ENCODE peak calls at places on chromosomes 13 and 19, in four cellular contexts. F is GM23338, N is H9, O is neural progenitor cell. H is an unnamed sample.

GRCh38 chr13:72284791-72285190 is 417.8 kb upstream of the DACH1 start:
- DNase-seq in N (no peak), O (no peak), F (no peak), H (no peak)

GRCh38 chr13:24212674-24213073 is 52.2 kb downstream of the SPATA13 start:
- DNase-seq in O (no peak), N (no peak), F (peak; percentile 11), H (no peak)

GRCh38 chr19:48842744-48843162 is 6.5 kb upstream of the HSD17B14 start:
- DNase-seq in N (peak; percentile 71), O (peak; percentile 82), F (peak; percentile 93), H (peak; percentile 91)

GRCh38 chr13:51500687-51501086 is 47.9 kb upstream of the INTS6 start:
- DNase-seq in O (no peak), N (no peak), F (no peak), H (no peak)

GRCh38 chr13:106610511-106610910 is 42.6 kb upstream of the ARGLU1 start:
- DNase-seq in F (no peak), N (no peak), O (no peak), H (no peak)

GRCh38 chr19:30564551-30565011 is 192.4 kb downstream of the ZNF536 start:
- DNase-seq in O (no peak), N (peak; percentile 42), F (peak; percentile 55), H (no peak)

GRCh38 chr19:6373096-6373812 is 660 bp downstream of the ALKBH7 start:
- DNase-seq in N (peak; percentile 100), O (peak; percentile 99), F (peak; percentile 99), H (peak; percentile 99)

GRCh38 chr13:75694742-75695141 is 58.6 kb downstream of the LMO7 start:
- DNase-seq in F (no peak), O (no peak), N (no peak), H (no peak)

GRCh38 chr13:95865080-95865597 is 188.1 kb downstream of the UGGT2 start:
- DNase-seq in O (no peak), F (no peak), N (no peak), H (no peak)

GRCh38 chr19:38509027-38509426 is 75.5 kb downstream of the RYR1 start:
- DNase-seq in N (no peak), F (no peak), O (no peak), H (no peak)

GRCh38 chr19:17888260-17888659 is 16.5 kb downstream of the SLC5A5 start:
- DNase-seq in N (no peak), O (no peak), F (no peak), H (no peak)

GRCh38 chr13:83825676-83826075 is 56.6 kb downstream of the SLITRK1 start:
- DNase-seq in F (no peak), N (no peak), O (no peak), H (no peak)

GRCh38 chr13:72536668-72537399 is 190.6 kb downstream of the MZT1 start:
- DNase-seq in N (no peak), O (no peak), F (peak; percentile 16), H (no peak)

GRCh38 chr19:36449059-36449670 is 30.7 kb upstream of the ZFP82 start:
- DNase-seq in O (no peak), F (peak; percentile 44), N (no peak), H (no peak)

GRCh38 chr19:18895828-18896341 is at the start of gene CERS1:
- DNase-seq in F (peak; percentile 68), N (no peak), O (peak; percentile 82), H (no peak)

GRCh38 chr19:11171144-11171543 is 15.6 kb upstream of the SPC24 start:
- DNase-seq in O (no peak), F (no peak), N (no peak), H (no peak)

GRCh38 chr19:30066781-30067759 is 125.0 kb downstream of the URI1 start:
- DNase-seq in F (no peak), N (peak; percentile 11), O (no peak), H (peak; percentile 81)

GRCh38 chr19:737591-738093 is 13.3 kb upstream of the MISP start:
- DNase-seq in N (peak; percentile 81), F (peak; percentile 87), O (peak; percentile 63), H (peak; percentile 80)

GRCh38 chr13:52112606-52113005 is 16.3 kb downstream of the NEK5 start:
- DNase-seq in O (no peak), F (no peak), N (no peak), H (no peak)

GRCh38 chr13:109144693-109145437 is 515.5 kb downstream of the MYO16 start:
- DNase-seq in N (no peak), F (no peak), O (no peak), H (no peak)

GRCh38 chr19:13060964-13061927 is 41.4 kb downstream of the LYL1 start:
- DNase-seq in F (peak; percentile 95), N (peak; percentile 82), O (peak; percentile 94), H (peak; percentile 89)

GRCh38 chr13:97437729-97438128 is 3.8 kb downstream of the RAP2A start:
- DNase-seq in O (no peak), F (no peak), N (no peak), H (no peak)

GRCh38 chr13:48266150-48266549 is 33.1 kb downstream of the ITM2B start:
- DNase-seq in O (no peak), F (no peak), N (no peak), H (no peak)

GRCh38 chr13:110714798-110715394 is 1.4 kb downstream of the ING1 start:
- DNase-seq in F (peak; percentile 64), N (peak; percentile 63), O (peak; percentile 74), H (peak; percentile 82)

GRCh38 chr19:8731428-8732169 is 10.2 kb downstream of the OR2Z1 start:
- DNase-seq in N (no peak), F (peak; percentile 4), O (peak; percentile 3), H (peak; percentile 51)

GRCh38 chr13:111027481-111028439 is 87.3 kb upstream of the ARHGEF7 start:
- DNase-seq in F (no peak), O (no peak), N (no peak), H (no peak)

GRCh38 chr13:93420887-93421286 is 194.3 kb downstream of the GPC6 start:
- DNase-seq in N (no peak), F (peak; percentile 23), O (no peak), H (no peak)

GRCh38 chr19:38389101-38389925 is 816 bp downstream of the SPRED3 start:
- DNase-seq in O (peak; percentile 72), N (peak; percentile 68), F (peak; percentile 66), H (no peak)

GRCh38 chr13:39415403-39415802 is 187.6 kb downstream of the LHFPL6 start:
- DNase-seq in F (peak; percentile 63), N (peak; percentile 50), O (peak; percentile 54), H (peak; percentile 70)

GRCh38 chr19:14118165-14119051 is 846 bp upstream of the PRKACA start:
- DNase-seq in N (no peak), F (peak; percentile 37), O (peak; percentile 33), H (peak; percentile 50)

GRCh38 chr13:114145256-114145655 is 12.8 kb upstream of the RASA3 start:
- DNase-seq in N (no peak), F (no peak), O (peak; percentile 1), H (no peak)

GRCh38 chr13:114142640-114143490 is 10.4 kb upstream of the RASA3 start:
- DNase-seq in N (no peak), F (no peak), O (no peak), H (no peak)

GRCh38 chr13:114145722-114146121 is 13.3 kb upstream of the RASA3 start:
- DNase-seq in F (no peak), O (peak; percentile 7), N (no peak), H (no peak)

GRCh38 chr13:114144606-114145244 is 12.3 kb upstream of the RASA3 start:
- DNase-seq in O (no peak), N (no peak), F (no peak), H (no peak)

GRCh38 chr13:114143806-114144605 is 11.6 kb upstream of the RASA3 start:
- DNase-seq in F (peak; percentile 72), N (peak; percentile 74), O (peak; percentile 76), H (peak; percentile 85)
- H3K4me2 ChIP-seq in F (no peak overlapping the region), N (no peak overlapping the region), O (no peak overlapping the region), H (no peak overlapping the region)

GRCh38 chr13:81677857-81678256 is 1336.9 kb upstream of the SPRY2 start:
- DNase-seq in N (no peak), F (no peak), O (no peak), H (no peak)
- H3K4me2 ChIP-seq in N (no peak overlapping the region), F (no peak overlapping the region), O (no peak overlapping the region), H (no peak overlapping the region)

GRCh38 chr19:16627194-16627927 is 643 bp downstream of the MED26 start:
- DNase-seq in N (no peak), F (no peak), O (peak; percentile 52), H (peak; percentile 66)

GRCh38 chr19:16627928-16628182 is 149 bp downstream of the MED26 start:
- DNase-seq in O (no peak), N (no peak), F (no peak), H (no peak)

GRCh38 chr19:16625183-16625958 is 2.6 kb downstream of the MED26 start:
- DNase-seq in N (no peak), O (no peak), F (no peak), H (no peak)

GRCh38 chr19:16628183-16628983 is at the start of gene MED26:
- DNase-seq in F (peak; percentile 97), O (peak; percentile 98), N (peak; percentile 94), H (peak; percentile 98)

DNA sequence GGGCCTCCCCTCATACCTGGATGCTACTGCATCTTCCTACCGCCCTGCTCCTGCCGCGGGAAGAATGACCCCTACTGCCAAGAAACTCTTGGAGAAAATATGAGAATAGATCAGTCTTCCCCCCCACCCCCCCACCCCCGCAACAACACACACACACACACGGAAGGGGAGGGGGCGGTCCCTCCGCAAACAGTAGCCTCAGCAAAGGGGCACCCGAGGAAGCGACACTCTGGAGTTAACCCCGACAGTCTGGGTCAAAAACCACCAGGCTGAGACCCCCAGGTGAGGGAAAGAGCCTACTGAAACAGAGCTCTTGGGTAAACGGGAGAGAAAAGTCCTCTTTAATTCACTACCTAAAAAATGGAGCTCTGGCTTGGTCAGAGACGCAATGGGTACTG is 1.2 kb downstream of the MED26 start:
- DNase-seq in O (peak; percentile 21), F (no peak), N (no peak), H (no peak)
- H3K4me2 ChIP-seq in O (peak overlapping the region; percentile 96), F (peak overlapping the region; percentile 96), N (peak overlapping the region; percentile 92), H (peak overlapping the region; percentile 87)

GRCh38 chr19:56619131-56619530 is 23.8 kb upstream of the SMIM17 start:
- DNase-seq in N (no peak), O (no peak), F (no peak), H (no peak)
- H3K4me2 ChIP-seq in N (no peak overlapping the region), O (no peak overlapping the region), F (no peak overlapping the region), H (no peak overlapping the region)

H was measured in Karpas-422.